ENCODE peak calls at places on chromosome 4, in eight cellular contexts. M is HCT116, A is fibroblast of lung, X is GM12878, J is MM.1S, H is K562, Z is mammary epithelial cell, T is H1. Y is an unnamed sample. For H3K4me1, the result is how much of the 10 kb centered on the place peaks cover.

GRCh38 chr4:128715616-128716015 is 93.9 kb upstream of the JADE1 start:
- DNase-seq in M (no peak), J (no peak), X (no peak), A (peak), H (no peak), Z (no peak), T (no peak), Y (no peak)

GRCh38 chr4:122798101-122798500 is 28.5 kb upstream of the FGF2 start:
- DNase-seq in M (no peak), Z (peak), T (no peak), J (peak), X (no peak), A (peak), H (peak), Y (peak)

GRCh38 chr4:6560416-6561172 is 14.4 kb upstream of the MAN2B2 start:
- DNase-seq in J (no peak), X (no peak), M (no peak), H (no peak), Z (no peak), T (no peak), A (peak), Y (no peak)

GRCh38 chr4:47122592-47123291 is 91.4 kb downstream of the GABRB1 start:
- DNase-seq in J (peak), M (peak), T (peak), Z (peak), A (peak), X (peak), H (peak), Y (peak)

GRCh38 chr4:177127658-177128057 is 182.0 kb upstream of the NEIL3 start:
- DNase-seq in T (no peak), J (no peak), A (peak), H (no peak), M (no peak), X (no peak), Z (peak), Y (no peak)

GRCh38 chr4:6909970-6910339 is 329 bp downstream of the TBC1D14 start:
- DNase-seq in A (no peak), M (no peak), Z (no peak), X (no peak), J (peak), T (no peak), H (no peak), Y (peak)

GRCh38 chr4:6327220-6327917 is 57.7 kb downstream of the WFS1 start:
- DNase-seq in T (peak), X (no peak), Z (peak), M (peak), J (peak), A (peak), H (peak), Y (peak)

GRCh38 chr4:130511776-130512175 is 1415.8 kb downstream of the C4orf33 start:
- DNase-seq in M (no peak), H (no peak), Z (no peak), T (no peak), X (no peak), J (no peak), A (no peak), Y (peak)

GRCh38 chr4:37802068-37802666 is 24.3 kb upstream of the PGM2 start:
- DNase-seq in J (peak), H (no peak), Z (peak), T (no peak), M (peak), A (peak), X (no peak), Y (peak)

GRCh38 chr4:83677656-83678055 is 141.7 kb downstream of the GPAT3 start:
- DNase-seq in Z (no peak), H (no peak), M (no peak), A (peak), X (no peak), J (no peak), T (no peak), Y (no peak)

GRCh38 chr4:180675368-180675675 is 1567.9 kb upstream of the TENM3 start:
- DNase-seq in X (no peak), J (peak), T (no peak), H (no peak), Z (no peak), M (no peak), A (no peak), Y (no peak)

GRCh38 chr4:8906668-8906970 is 35.0 kb upstream of the HMX1 start:
- DNase-seq in H (no peak), A (no peak), M (no peak), Z (no peak), T (no peak), X (no peak), J (no peak), Y (no peak)

GRCh38 chr4:182711211-182711610 is 206.0 kb downstream of the DCTD start:
- DNase-seq in J (no peak), Z (no peak), H (no peak), T (no peak), A (peak), X (no peak), M (no peak), Y (no peak)

GRCh38 chr4:62487016-62487415 is 1286.9 kb downstream of the ADGRL3 start:
- DNase-seq in M (no peak), Z (peak), X (no peak), J (no peak), H (no peak), T (no peak), A (no peak), Y (no peak)

GRCh38 chr4:26856906-26857277 is 3.7 kb upstream of the STIM2 start:
- DNase-seq in T (no peak), H (no peak), X (no peak), A (no peak), J (no peak), M (no peak), Z (no peak), Y (no peak)

GRCh38 chr4:186723207-186724047 is at the start of gene FAT1:
- DNase-seq in M (no peak), A (peak), H (peak), X (no peak), T (no peak), Z (peak), J (peak), Y (peak)

GRCh38 chr4:77104405-77105292 is 28.9 kb upstream of the CCNI start:
- DNase-seq in M (no peak), J (no peak), H (no peak), T (no peak), X (no peak), Z (peak), A (peak), Y (no peak)

GRCh38 chr4:147821555-147821954 is 89.7 kb downstream of the ARHGAP10 start:
- DNase-seq in J (no peak), A (no peak), H (no peak), T (no peak), X (no peak), M (no peak), Z (peak), Y (no peak)

GRCh38 chr4:40238700-40239548 is 42.1 kb downstream of the RHOH start:
- DNase-seq in M (no peak), X (no peak), A (no peak), T (no peak), J (no peak), H (peak), Z (no peak), Y (peak)

GRCh38 chr4:76952631-76953587 is 3.4 kb downstream of the SEPTIN11 start:
- DNase-seq in A (no peak), T (no peak), Z (no peak), X (no peak), H (no peak), J (no peak), M (no peak), Y (peak)

DNA sequence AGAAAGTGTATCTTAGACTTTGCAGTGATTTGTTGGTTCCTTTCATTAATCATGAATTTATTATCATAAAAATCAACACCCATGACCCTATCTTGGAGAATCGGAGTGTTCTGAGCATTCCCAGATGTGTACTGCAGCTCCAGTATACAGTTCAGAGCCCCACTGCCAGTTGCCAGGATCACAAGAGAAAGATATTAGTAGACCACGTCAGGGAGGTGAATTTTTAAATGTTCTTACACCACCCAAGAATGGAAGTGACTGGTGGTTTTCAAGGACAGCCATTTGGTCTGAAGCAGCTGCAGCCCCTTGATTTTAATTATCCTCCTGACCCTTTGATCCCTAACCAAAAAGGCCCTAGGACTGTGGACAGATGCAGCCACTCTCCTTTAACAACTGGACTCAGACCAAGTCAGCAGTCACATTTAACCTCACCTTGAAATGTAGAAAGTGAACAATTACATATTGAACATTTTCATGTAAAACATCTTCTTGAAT is 163.2 kb downstream of the PALLD start:
- DNase-seq in J (no peak), M (no peak), Z (no peak), X (no peak), A (no peak), H (no peak), T (no peak), Y (no peak)
- H3K4me1 ChIP-seq in J (under half), M (half or more), Z (under half), X (under half), A (under half), H (under half), T (under half), Y (under half)

DNA sequence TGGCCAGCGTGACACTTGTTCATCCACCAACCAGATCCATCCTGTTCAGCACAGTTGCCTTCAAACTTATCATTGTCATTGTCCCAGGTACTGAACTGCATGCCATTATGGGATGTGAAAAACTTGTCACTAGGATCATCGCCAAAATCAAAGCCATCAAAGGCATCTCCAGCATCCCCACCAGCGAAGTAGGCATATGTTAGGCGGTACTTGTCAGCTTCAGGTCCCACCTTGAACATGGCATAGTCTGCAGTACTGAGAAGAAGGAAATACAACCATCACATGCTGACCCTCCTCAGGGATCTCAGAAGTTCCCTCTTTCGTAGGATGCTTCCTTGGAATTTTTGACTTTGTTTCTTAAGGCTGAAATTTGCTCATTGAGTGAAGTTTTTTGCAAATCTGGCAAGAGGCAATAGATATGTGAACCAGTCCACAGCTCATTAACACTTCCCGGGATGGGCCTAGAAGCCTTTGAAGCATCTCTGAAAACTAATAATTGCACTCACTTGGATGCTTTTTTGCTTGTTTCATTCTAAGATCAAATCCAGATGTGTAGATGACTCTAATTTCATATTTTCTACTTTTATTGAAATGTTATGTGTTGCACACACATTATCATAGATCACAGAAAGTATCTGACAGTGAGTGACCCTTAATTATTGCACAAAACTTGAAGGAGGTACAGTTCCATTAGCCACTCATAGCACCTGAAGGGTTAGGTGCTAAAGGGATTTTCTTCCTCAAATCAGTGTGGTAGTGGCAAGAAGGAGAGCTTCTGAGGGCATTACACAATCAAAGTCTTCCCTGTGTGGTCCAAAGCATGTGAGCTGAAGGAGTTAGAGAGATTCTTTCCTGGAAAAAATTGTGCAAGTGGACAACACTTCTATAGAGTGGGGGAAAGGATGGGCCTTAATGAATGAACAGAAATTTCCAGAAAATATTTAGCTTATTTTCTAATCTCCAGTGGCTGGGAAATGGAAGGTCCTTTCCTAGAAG is 5.4 kb downstream of the FGG start:
- DNase-seq in X (no peak), J (no peak), H (no peak), M (no peak), Z (no peak), A (no peak), T (no peak), Y (no peak)
- TF ChIP-seq EZH2 in X (no peak), J (no peak), H (no peak), M (no peak), Z (no peak), A (no peak), T (no peak), Y (no peak)

GRCh38 chr4:1773754-1774153 is 19.3 kb upstream of the FGFR3 start:
- DNase-seq in M (no peak), T (no peak), Z (no peak), A (no peak), X (no peak), J (no peak), H (no peak), Y (no peak)
- H3K4me1 ChIP-seq in M (under half), T (under half), Z (under half), A (under half), X (under half), J (under half), H (half or more), Y (under half)

GRCh38 chr4:94758700-94759399 is 1.1 kb downstream of the BMPR1B start:
- DNase-seq in A (peak), T (no peak), J (no peak), Z (peak), H (no peak), X (no peak), M (no peak), Y (no peak)
- TF ChIP-seq EZH2 in A (peak), T (peak), J (no peak), Z (no peak), H (no peak), X (no peak), M (no peak), Y (no peak)

GRCh38 chr4:16110906-16111305 is 27.1 kb upstream of the PROM1 start:
- DNase-seq in H (no peak), A (no peak), X (no peak), J (no peak), Z (no peak), M (no peak), T (no peak), Y (peak)
- H3K4me1 ChIP-seq in H (under half), A (under half), X (under half), J (under half), Z (under half), M (under half), T (under half), Y (under half)

DNA sequence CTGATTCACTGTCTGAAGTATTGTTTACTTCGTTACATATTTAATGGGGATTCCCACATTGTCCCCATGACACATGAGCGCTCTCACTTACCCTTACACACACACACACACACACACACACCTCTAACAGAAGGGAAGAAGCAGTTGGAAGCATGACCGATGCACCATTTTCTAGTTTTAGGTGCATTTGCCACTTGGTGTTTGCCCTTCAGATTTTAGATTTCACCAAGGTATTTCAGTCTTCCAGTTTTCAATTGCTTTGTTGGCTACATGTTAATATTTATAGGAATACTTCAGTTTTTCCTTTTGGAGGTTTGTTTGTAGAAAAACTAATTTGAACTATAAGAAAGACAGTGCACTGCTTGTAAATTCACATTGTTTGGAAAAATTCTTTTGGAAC is 3.1 kb downstream of the POU4F2 start:
- DNase-seq in Z (no peak), T (no peak), A (no peak), X (no peak), J (no peak), H (no peak), M (no peak), Y (no peak)
- TF ChIP-seq EZH2 in Z (no peak), T (no peak), A (no peak), X (no peak), J (no peak), H (no peak), M (no peak), Y (no peak)

DNA sequence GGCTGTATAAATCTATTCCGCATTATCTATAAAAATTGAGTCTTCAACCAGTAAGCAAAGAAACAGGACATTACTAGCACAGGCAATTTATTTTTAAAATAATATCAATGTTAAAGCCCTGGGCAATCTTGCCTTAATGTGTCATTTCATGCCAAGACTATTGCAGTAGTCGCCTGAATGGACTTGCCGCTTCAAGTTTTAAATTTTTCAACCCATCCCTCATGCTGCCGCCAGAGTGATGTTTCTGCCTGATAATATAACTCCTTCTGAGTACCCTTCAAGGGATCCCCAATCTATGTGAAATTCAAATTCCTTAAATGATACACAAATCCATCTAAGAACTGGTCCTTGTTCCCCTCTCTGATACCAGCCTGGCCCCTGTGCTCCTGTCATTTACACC is 66.9 kb downstream of the PRSS12 start:
- DNase-seq in T (no peak), X (no peak), A (no peak), M (no peak), H (no peak), J (no peak), Z (peak), Y (no peak)
- H3K4me1 ChIP-seq in T (under half), X (under half), A (under half), M (under half), H (under half), J (under half), Z (under half), Y (under half)